ENCODE peak calls at places on chromosomes 3 and 15, in five cellular contexts. E is Calu3; V is fibroblast of pulmonary artery; U is CD4-positive, alpha-beta T cell; Y is thoracic aorta. O is an unnamed sample.
A peak's percentile ranks its signal among the peaks of the same experiment; 100 is the strongest.

GRCh38 chr15:66748320-66748779 is 46.3 kb downstream of the SMAD6 start:
- DNase-seq in E (no peak), V (peak; percentile 69), Y (no peak), U (no peak), O (no peak)

GRCh38 chr3:42902257-42902656 is 3.7 kb upstream of the ZNF662 start:
- DNase-seq in U (no peak), Y (no peak), V (no peak), E (no peak), O (no peak)

GRCh38 chr15:75089781-75090734 is 66.7 kb downstream of the PPCDC start:
- DNase-seq in E (no peak), Y (no peak), U (no peak), V (peak; percentile 95), O (no peak)

GRCh38 chr3:115918900-115919299 is 295.6 kb downstream of the GAP43 start:
- DNase-seq in U (no peak), E (no peak), V (no peak), Y (no peak), O (no peak)

GRCh38 chr3:54169524-54169923 is 47.2 kb downstream of the CACNA2D3 start:
- DNase-seq in U (no peak), E (no peak), V (no peak), Y (no peak), O (no peak)

GRCh38 chr15:32131803-32132202 is 101.5 kb downstream of the CHRNA7 start:
- DNase-seq in U (no peak), V (no peak), E (no peak), Y (no peak), O (no peak)

GRCh38 chr3:64262574-64263114 is 37.4 kb upstream of the PRICKLE2 start:
- DNase-seq in U (no peak), E (no peak), Y (no peak), V (no peak), O (no peak)

GRCh38 chr3:37096292-37096691 is 78.1 kb downstream of the LRRFIP2 start:
- DNase-seq in V (peak; percentile 77), E (no peak), Y (no peak), U (no peak), O (no peak)

GRCh38 chr15:72785452-72786243 is 2.1 kb upstream of the ADPGK start:
- DNase-seq in E (no peak), U (no peak), Y (no peak), V (no peak), O (no peak)

GRCh38 chr3:141949972-141950371 is 73.5 kb downstream of the ATP1B3 start:
- DNase-seq in E (no peak), V (no peak), Y (no peak), U (no peak), O (no peak)

GRCh38 chr15:52523192-52523591 is 5.5 kb downstream of the MYO5A start:
- DNase-seq in E (no peak), Y (no peak), U (no peak), V (peak; percentile 52), O (no peak)

GRCh38 chr3:165195628-165196576 is at the start of gene SLITRK3:
- DNase-seq in Y (no peak), E (no peak), V (no peak), U (no peak), O (no peak)

GRCh38 chr3:25652921-25653320 is 11.8 kb downstream of the TOP2B start:
- DNase-seq in U (no peak), E (no peak), Y (no peak), V (no peak), O (no peak)

GRCh38 chr3:127729556-127730056 is 56.9 kb downstream of the ABTB1 start:
- DNase-seq in U (no peak), E (no peak), Y (no peak), V (peak; percentile 35), O (no peak)

GRCh38 chr3:14238356-14238755 is 59.7 kb downstream of the LSM3 start:
- DNase-seq in V (no peak), E (no peak), Y (no peak), U (no peak), O (peak; percentile 13)

GRCh38 chr3:174957581-174958001 is 98.5 kb downstream of the NAALADL2 start:
- DNase-seq in U (no peak), V (peak; percentile 22), E (no peak), Y (no peak), O (no peak)

GRCh38 chr15:47397587-47397986 is 319.7 kb upstream of the SEMA6D start:
- DNase-seq in E (no peak), V (peak; percentile 58), U (no peak), Y (no peak), O (no peak)

GRCh38 chr15:55627730-55628368 is 39.7 kb upstream of the PYGO1 start:
- DNase-seq in Y (no peak), U (no peak), E (peak; percentile 88), V (peak; percentile 90), O (no peak)

GRCh38 chr15:40436892-40437753 is 3.6 kb upstream of the BAHD1 start:
- DNase-seq in Y (no peak), E (no peak), U (no peak), V (no peak), O (no peak)
- TF ChIP-seq CTCF in Y (no peak), E (no peak), U (no peak), V (no peak), O (no peak)

GRCh38 chr3:182490601-182491485 is 302.5 kb upstream of the ATP11B start:
- DNase-seq in E (peak; percentile 54), U (no peak), Y (no peak), V (peak; percentile 1), O (peak; percentile 23)
- TF ChIP-seq CTCF in E (peak; percentile 70), U (no peak), Y (no peak), V (peak; percentile 18), O (peak; percentile 43)

GRCh38 chr3:49007068-49007770 is at the start of gene WDR6:
- DNase-seq in E (peak; percentile 97), V (peak; percentile 99), U (peak; percentile 95), Y (peak; percentile 93), O (peak; percentile 97)
- TF ChIP-seq CTCF in E (no peak), V (peak; percentile 30), U (peak; percentile 19), Y (no peak), O (peak; percentile 39)

GRCh38 chr15:99371180-99372103 is 120.2 kb downstream of the LRRC28 start:
- DNase-seq in U (no peak), V (peak; percentile 73), E (no peak), Y (no peak), O (no peak)
- TF ChIP-seq CTCF in U (no peak), V (peak; percentile 3), E (no peak), Y (no peak), O (no peak)

DNA sequence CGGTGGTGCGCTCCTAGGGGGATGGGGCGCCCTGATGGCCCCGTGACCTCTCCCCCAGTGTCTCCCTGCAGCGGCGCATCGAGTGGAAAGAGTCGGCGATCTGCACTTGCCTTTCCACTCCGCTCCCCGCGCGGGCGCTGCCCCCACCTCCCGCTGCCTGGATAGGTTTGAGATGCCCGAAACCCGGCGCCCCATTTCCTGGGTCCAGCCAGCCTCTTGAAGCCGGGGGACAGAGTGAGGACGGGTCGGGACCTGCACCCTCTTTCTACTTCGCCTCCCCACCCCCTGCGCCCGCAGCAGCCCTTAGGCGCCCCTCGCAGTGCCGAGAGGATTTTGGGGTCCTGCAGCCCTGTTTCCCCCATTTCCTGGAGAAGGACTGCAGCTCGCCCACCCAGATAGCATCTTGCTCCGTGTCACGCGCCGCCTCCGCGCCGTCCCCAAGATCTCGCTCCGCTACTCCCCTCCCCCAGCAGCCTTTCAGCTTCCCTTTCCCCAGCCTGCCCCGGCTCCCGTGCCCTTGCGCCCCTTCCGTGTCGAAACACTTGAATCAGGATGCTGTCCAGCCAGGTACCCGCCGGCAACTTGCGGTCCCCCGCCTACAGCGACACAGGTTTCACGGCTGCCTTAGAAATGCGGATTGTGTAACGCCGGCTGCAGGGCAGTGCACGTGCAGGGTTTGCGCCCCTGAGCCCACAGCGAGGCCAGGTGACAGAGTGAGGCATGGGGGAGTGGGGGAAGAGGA is 519 bp downstream of the ABHD6 start:
- DNase-seq in Y (no peak), U (peak; percentile 13), E (peak; percentile 38), V (peak; percentile 23), O (peak; percentile 71)
- TF ChIP-seq CTCF in Y (no peak), U (no peak), E (no peak), V (no peak), O (no peak)

DNA sequence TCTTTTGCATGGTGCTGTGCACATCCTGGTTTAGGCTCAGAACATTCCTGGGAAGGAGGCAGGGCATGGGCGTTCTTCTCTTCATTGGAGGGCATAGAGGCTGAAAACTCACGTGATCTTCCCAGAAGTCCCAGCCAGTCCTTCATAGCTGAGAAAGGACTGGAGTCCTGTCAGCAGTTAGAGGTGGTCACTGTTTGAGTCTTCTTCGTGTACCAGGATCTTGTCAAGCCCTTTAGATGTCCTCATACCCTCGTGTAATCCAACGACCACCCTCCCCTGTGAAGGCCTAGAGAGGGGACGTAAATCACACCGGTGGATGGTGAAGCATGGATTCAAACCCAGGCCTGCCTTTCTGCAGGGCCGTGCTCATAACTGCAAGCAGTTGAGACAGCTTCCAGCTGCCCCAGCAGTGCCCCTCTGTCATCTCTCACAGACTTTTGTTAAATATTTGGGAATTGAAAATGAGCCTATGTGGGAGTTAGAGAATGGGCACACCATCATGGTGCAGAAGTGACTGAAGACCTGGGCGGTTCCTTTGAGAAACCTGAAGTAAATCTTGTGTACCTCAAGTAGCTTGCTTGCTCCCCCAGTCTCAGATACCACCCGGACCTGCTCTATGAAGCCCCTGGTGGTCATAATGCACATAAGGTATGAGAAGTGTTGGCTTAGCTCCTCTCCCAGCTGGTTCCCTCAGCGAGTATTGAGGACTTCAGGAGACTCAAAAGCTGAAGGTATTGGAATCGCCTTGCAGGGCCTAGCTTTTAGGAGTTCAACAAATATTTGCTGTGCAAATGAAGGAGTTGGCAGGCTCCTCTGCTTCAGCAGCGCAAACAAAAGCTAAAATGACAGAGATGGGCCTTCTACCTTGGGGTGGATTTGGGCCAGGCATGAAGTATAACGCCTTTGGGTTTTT is 1.4 kb downstream of the CMTM8 start:
- DNase-seq in U (peak; percentile 34), V (peak; percentile 46), E (peak; percentile 49), Y (no peak), O (peak; percentile 67)
- TF ChIP-seq CTCF in U (peak; percentile 74), V (peak; percentile 53), E (peak; percentile 62), Y (no peak), O (no peak)

GRCh38 chr3:31687020-31687802 is 154.5 kb downstream of the STT3B start:
- DNase-seq in E (no peak), Y (no peak), U (no peak), V (no peak), O (no peak)
- TF ChIP-seq CTCF in E (no peak), Y (no peak), U (no peak), V (no peak), O (no peak)